ENCODE peak calls at places on chromosome 19, in eight cellular contexts. D, K, B, H, L, Q, Z and P are unnamed samples. For H3K4me1 and H3K9me3, the result is how much of the 10 kb centered on the place peaks cover.

GRCh38 chr19:56086671-56087430 is 34.2 kb downstream of the ZNF787 start:
- DNase-seq in D (no peak), K (no peak), B (no peak), H (no peak), L (no peak), Q (no peak), Z (no peak), P (no peak)

GRCh38 chr19:12202250-12202649 is 39.4 kb downstream of the ZNF136 start:
- DNase-seq in D (no peak), K (no peak), B (no peak), H (no peak), L (no peak), Q (no peak), Z (peak), P (peak)

GRCh38 chr19:45179063-45179847 is 671 bp downstream of the BLOC1S3 start:
- DNase-seq in D (no peak), K (peak), B (peak), H (no peak), L (peak), Q (peak), Z (peak), P (peak)

GRCh38 chr19:7642295-7643046 is 5.6 kb downstream of the STXBP2 start:
- DNase-seq in D (no peak), K (no peak), B (no peak), H (no peak), L (no peak), Q (no peak), Z (no peak), P (no peak)

GRCh38 chr19:48959341-48960239 is 4.9 kb downstream of the BAX start:
- DNase-seq in D (no peak), K (no peak), B (no peak), H (peak), L (no peak), Q (no peak), Z (no peak), P (no peak)

GRCh38 chr19:14368011-14368513 is 13.2 kb upstream of the ADGRE5 start:
- DNase-seq in D (no peak), K (no peak), B (no peak), H (no peak), L (no peak), Q (no peak), Z (no peak), P (no peak)

GRCh38 chr19:38848299-38849146 is 1.3 kb downstream of the HNRNPL start:
- DNase-seq in D (no peak), K (peak), B (no peak), H (no peak), L (no peak), Q (no peak), Z (no peak), P (no peak)

GRCh38 chr19:46620716-46621115 is 4.2 kb downstream of the PTGIR start:
- DNase-seq in D (no peak), K (no peak), B (no peak), H (no peak), L (peak), Q (peak), Z (no peak), P (no peak)

GRCh38 chr19:13957107-13957506 is 4.8 kb downstream of the DCAF15 start:
- DNase-seq in D (no peak), K (no peak), B (no peak), H (no peak), L (no peak), Q (no peak), Z (no peak), P (no peak)

GRCh38 chr19:56066152-56067023 is 54.7 kb downstream of the ZNF787 start:
- DNase-seq in D (no peak), K (peak), B (peak), H (peak), L (peak), Q (peak), Z (peak), P (peak)

GRCh38 chr19:48674216-48674809 is 1.5 kb upstream of the NTN5 start:
- DNase-seq in D (no peak), K (no peak), B (no peak), H (no peak), L (no peak), Q (no peak), Z (no peak), P (no peak)

GRCh38 chr19:47141695-47142094 is 11.1 kb downstream of the SAE1 start:
- DNase-seq in D (no peak), K (no peak), B (no peak), H (no peak), L (no peak), Q (no peak), Z (no peak), P (no peak)

GRCh38 chr19:38663957-38664502 is 16.6 kb downstream of the ACTN4 start:
- DNase-seq in D (no peak), K (no peak), B (no peak), H (no peak), L (no peak), Q (peak), Z (no peak), P (no peak)

GRCh38 chr19:10353793-10354391 is 14.5 kb upstream of the ICAM3 start:
- DNase-seq in D (no peak), K (peak), B (peak), H (peak), L (peak), Q (peak), Z (no peak), P (no peak)

GRCh38 chr19:54137913-54138776 is 583 bp downstream of the CNOT3 start:
- DNase-seq in D (no peak), K (no peak), B (no peak), H (no peak), L (no peak), Q (no peak), Z (no peak), P (no peak)

GRCh38 chr19:48325265-48325910 is at the start of gene EMP3:
- DNase-seq in D (peak), K (peak), B (peak), H (peak), L (peak), Q (peak), Z (peak), P (peak)

GRCh38 chr19:7224995-7225394 is 69.2 kb downstream of the INSR start:
- DNase-seq in D (no peak), K (no peak), B (no peak), H (no peak), L (no peak), Q (no peak), Z (no peak), P (no peak)

GRCh38 chr19:28289294-28290063 is 923.5 kb downstream of the UQCRFS1 start:
- DNase-seq in D (no peak), K (no peak), B (no peak), H (no peak), L (peak), Q (no peak), Z (no peak), P (no peak)

GRCh38 chr19:6481541-6482342 is at the start of gene DENND1C:
- DNase-seq in D (no peak), K (peak), B (no peak), H (peak), L (no peak), Q (peak), Z (peak), P (peak)

GRCh38 chr19:55257461-55258411 is 1.1 kb downstream of the PPP6R1 start:
- DNase-seq in D (no peak), K (no peak), B (no peak), H (no peak), L (no peak), Q (peak), Z (no peak), P (peak)

GRCh38 chr19:33493401-33494275 is 28.0 kb downstream of the PEPD start:
- DNase-seq in D (no peak), K (peak), B (no peak), H (no peak), L (no peak), Q (no peak), Z (no peak), P (no peak)

GRCh38 chr19:46198756-46199155 is 30.8 kb upstream of the IGFL1 start:
- DNase-seq in D (no peak), K (no peak), B (no peak), H (peak), L (peak), Q (peak), Z (no peak), P (no peak)

GRCh38 chr19:11375143-11375948 is 880 bp downstream of the SWSAP1 start:
- DNase-seq in D (no peak), K (peak), B (peak), H (no peak), L (no peak), Q (peak), Z (peak), P (no peak)

GRCh38 chr19:48145596-48146254 is 24.4 kb downstream of the LIG1 start:
- DNase-seq in D (no peak), K (no peak), B (no peak), H (no peak), L (no peak), Q (no peak), Z (no peak), P (no peak)

GRCh38 chr19:8973501-8974091 is 36.6 kb downstream of the MUC16 start:
- DNase-seq in D (no peak), K (no peak), B (no peak), H (peak), L (peak), Q (no peak), Z (no peak), P (no peak)

GRCh38 chr19:51159656-51160055 is 17.6 kb downstream of the SIGLEC7 start:
- DNase-seq in D (no peak), K (no peak), B (no peak), H (no peak), L (no peak), Q (no peak), Z (no peak), P (no peak)

GRCh38 chr19:45305421-45305820 is 17.3 kb downstream of the CKM start:
- DNase-seq in D (no peak), K (no peak), B (no peak), H (no peak), L (peak), Q (no peak), Z (no peak), P (no peak)

GRCh38 chr19:21851596-21852345 is 15.8 kb upstream of the ZNF43 start:
- DNase-seq in D (peak), K (peak), B (peak), H (peak), L (peak), Q (peak), Z (peak), P (peak)

GRCh38 chr19:2820112-2820702 is 539 bp downstream of the ZNF554 start:
- DNase-seq in D (no peak), K (no peak), B (no peak), H (no peak), L (no peak), Q (no peak), Z (no peak), P (no peak)
- H3K4me3 ChIP-seq in D (peak), K (peak), B (peak), H (peak), L (peak), Q (peak), Z (peak), P (peak)

GRCh38 chr19:4957981-4958380 is 10.9 kb upstream of the KDM4B start:
- DNase-seq in D (no peak), K (no peak), B (no peak), H (no peak), L (no peak), Q (no peak), Z (no peak), P (no peak)
- H3K4me1 ChIP-seq in D (under half), K (under half), B (under half), H (under half), L (under half), Q (under half), Z (under half), P (under half)

GRCh38 chr19:19488875-19489690 is 26.3 kb downstream of the TSSK6 start:
- DNase-seq in D (peak), K (peak), B (peak), H (peak), L (peak), Q (peak), Z (peak), P (peak)

GRCh38 chr19:19492026-19492610 is 23.2 kb downstream of the TSSK6 start:
- DNase-seq in D (no peak), K (peak), B (no peak), H (no peak), L (no peak), Q (no peak), Z (no peak), P (no peak)

GRCh38 chr19:19490247-19490968 is 24.9 kb downstream of the TSSK6 start:
- DNase-seq in D (peak), K (peak), B (peak), H (peak), L (peak), Q (peak), Z (peak), P (peak)

GRCh38 chr19:19489804-19490204 is 25.5 kb downstream of the TSSK6 start:
- DNase-seq in D (no peak), K (peak), B (no peak), H (no peak), L (no peak), Q (no peak), Z (no peak), P (no peak)

DNA sequence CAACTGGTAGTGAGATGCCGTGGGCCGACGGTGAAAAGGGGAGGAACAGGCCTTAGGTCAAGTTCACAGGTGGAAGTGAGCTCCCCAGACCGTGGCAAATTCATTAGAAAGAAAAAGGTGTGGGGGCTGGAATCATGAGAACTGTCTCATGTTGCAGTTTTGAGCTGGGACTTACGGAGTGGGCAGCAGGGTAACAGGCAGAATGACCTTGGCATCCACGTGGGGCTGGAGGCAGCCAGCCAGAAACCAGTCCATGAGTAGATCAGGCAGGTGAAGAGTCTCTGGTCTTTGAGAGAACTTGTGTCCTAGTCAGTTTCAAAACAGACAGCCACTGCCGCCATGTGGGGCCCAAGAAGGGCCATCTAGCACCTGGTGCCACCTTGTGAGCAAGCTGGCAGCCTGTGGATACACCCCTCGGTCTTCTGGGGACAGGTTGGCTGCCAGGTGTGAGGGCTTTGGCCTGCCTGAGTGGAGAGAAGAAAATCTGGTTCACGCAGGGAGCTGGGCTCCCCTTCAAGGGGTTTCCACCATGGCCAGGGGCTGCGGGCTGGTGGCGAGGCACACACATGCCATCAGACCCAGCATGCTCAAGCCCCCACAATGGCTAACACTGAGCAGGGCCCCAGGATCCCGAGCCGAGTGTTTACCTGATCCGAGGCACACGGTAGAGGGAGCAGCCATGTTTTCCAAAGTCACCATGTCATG is 23.9 kb downstream of the TSSK6 start:
- DNase-seq in D (no peak), K (peak), B (no peak), H (no peak), L (no peak), Q (peak), Z (no peak), P (no peak)
- H3K9me3 ChIP-seq in D (under half), K (under half), B (under half), H (under half), L (under half), Q (under half), Z (under half), P (under half)

GRCh38 chr19:1074512-1075283 is 7.7 kb downstream of the ARHGAP45 start:
- DNase-seq in D (no peak), K (peak), B (no peak), H (peak), L (no peak), Q (peak), Z (peak), P (peak)
- H3K4me3 ChIP-seq in D (no peak), K (no peak), B (no peak), H (peak), L (peak), Q (no peak), Z (peak), P (peak)

GRCh38 chr19:3517638-3518037 is 11.5 kb downstream of the FZR1 start:
- DNase-seq in D (no peak), K (no peak), B (no peak), H (no peak), L (no peak), Q (no peak), Z (no peak), P (no peak)
- H3K4me1 ChIP-seq in D (under half), K (under half), B (under half), H (under half), L (under half), Q (under half), Z (under half), P (under half)

GRCh38 chr19:16359964-16360363 is 35.3 kb downstream of the KLF2 start:
- DNase-seq in D (no peak), K (no peak), B (no peak), H (no peak), L (no peak), Q (no peak), Z (no peak), P (no peak)

GRCh38 chr19:16361254-16361653 is 36.6 kb downstream of the KLF2 start:
- DNase-seq in D (no peak), K (no peak), B (no peak), H (no peak), L (no peak), Q (no peak), Z (no peak), P (no peak)

GRCh38 chr19:16360738-16361137 is 36.1 kb downstream of the KLF2 start:
- DNase-seq in D (no peak), K (no peak), B (no peak), H (no peak), L (no peak), Q (no peak), Z (no peak), P (no peak)

GRCh38 chr19:16358456-16358855 is 33.8 kb downstream of the KLF2 start:
- DNase-seq in D (no peak), K (no peak), B (no peak), H (no peak), L (no peak), Q (no peak), Z (no peak), P (no peak)

DNA sequence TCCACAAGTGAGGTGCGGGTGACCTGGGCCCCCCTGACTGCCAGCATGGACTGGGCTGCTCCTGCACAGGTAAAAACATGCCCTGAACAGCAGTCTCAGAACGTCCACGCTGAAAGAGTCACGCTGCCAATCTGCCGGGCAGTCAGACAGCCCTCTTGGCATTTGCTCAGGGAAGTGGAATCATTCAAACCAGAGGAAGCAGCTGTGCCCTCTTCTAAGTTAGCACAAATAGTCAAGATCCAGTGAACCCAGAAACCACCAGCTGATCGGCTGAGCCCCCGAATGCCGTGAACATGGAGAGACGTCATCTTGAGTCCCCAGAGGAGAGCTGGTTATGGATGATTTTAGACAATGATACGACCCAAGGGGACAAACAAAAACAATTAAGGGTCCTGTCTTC is 34.4 kb downstream of the KLF2 start:
- DNase-seq in D (no peak), K (no peak), B (no peak), H (no peak), L (no peak), Q (no peak), Z (no peak), P (peak)
- H3K9me3 ChIP-seq in D (under half), K (under half), B (under half), H (under half), L (under half), Q (under half), Z (under half), P (under half)

GRCh38 chr19:1169921-1170885 is 3.9 kb downstream of the SBNO2 start:
- DNase-seq in D (no peak), K (no peak), B (peak), H (no peak), L (peak), Q (peak), Z (no peak), P (peak)
- H3K4me3 ChIP-seq in D (no peak), K (no peak), B (peak), H (no peak), L (peak), Q (no peak), Z (no peak), P (no peak)

GRCh38 chr19:16627928-16628182 is 149 bp downstream of the MED26 start:
- DNase-seq in D (no peak), K (no peak), B (no peak), H (no peak), L (no peak), Q (no peak), Z (no peak), P (no peak)
- H3K4me1 ChIP-seq in D (under half), K (under half), B (under half), H (under half), L (under half), Q (under half), Z (under half), P (under half)

DNA sequence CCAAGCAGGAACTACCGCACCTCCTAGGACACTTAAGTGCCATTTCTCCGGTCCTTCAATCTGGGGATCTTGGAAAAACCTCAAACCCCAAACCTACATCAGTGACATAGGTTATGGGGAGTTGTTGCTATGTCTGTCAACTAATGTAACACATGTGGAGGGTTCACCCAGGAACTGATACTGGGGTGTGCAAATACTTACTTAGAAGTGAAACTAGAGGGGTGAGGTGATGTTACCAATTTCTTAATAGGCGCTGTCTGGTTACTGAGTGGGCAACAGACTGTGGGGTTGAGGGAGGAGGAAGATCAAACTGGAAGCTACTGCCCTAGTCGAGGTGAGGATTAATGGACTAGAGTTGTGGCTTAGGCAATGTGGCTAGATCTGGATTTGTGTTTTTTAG is 1.9 kb downstream of the ZNF586 start:
- DNase-seq in D (no peak), K (no peak), B (no peak), H (no peak), L (no peak), Q (no peak), Z (no peak), P (no peak)
- H3K9me3 ChIP-seq in D (under half), K (under half), B (under half), H (half or more), L (under half), Q (under half), Z (under half), P (under half)